ENCODE peak calls at places on chromosomes 13 and 19, in eight cellular contexts. One of them, this sample, is unnamed.

GRCh38 chr13:98411617-98412310 is 165.1 kb downstream of the STK24 start:
- DNase-seq in colonic mucosa: no peak
- DNase-seq in right lobe of liver: no peak
- DNase-seq in ovary: no peak
- DNase-seq in HL-60: peak
- DNase-seq in heart right ventricle: no peak
- DNase-seq in left lung: no peak
- DNase-seq in right atrium auricular region: peak
- DNase-seq in this sample: no peak

GRCh38 chr19:2923510-2923909 is 21.3 kb downstream of the ZNF77 start:
- DNase-seq in HL-60: no peak
- DNase-seq in right atrium auricular region: no peak
- DNase-seq in left lung: no peak
- DNase-seq in ovary: no peak
- DNase-seq in colonic mucosa: no peak
- DNase-seq in heart right ventricle: no peak
- DNase-seq in right lobe of liver: no peak
- DNase-seq in this sample: no peak

GRCh38 chr13:32314968-32315254 is 252 bp downstream of the ZAR1L start:
- DNase-seq in right atrium auricular region: peak
- DNase-seq in colonic mucosa: peak
- DNase-seq in heart right ventricle: no peak
- DNase-seq in right lobe of liver: no peak
- DNase-seq in left lung: no peak
- DNase-seq in ovary: peak
- DNase-seq in HL-60: no peak
- DNase-seq in this sample: no peak

GRCh38 chr13:92175330-92175729 is 776.9 kb downstream of the GPC5 start:
- DNase-seq in colonic mucosa: peak
- DNase-seq in HL-60: no peak
- DNase-seq in right atrium auricular region: no peak
- DNase-seq in left lung: no peak
- DNase-seq in right lobe of liver: no peak
- DNase-seq in heart right ventricle: no peak
- DNase-seq in ovary: peak
- DNase-seq in this sample: no peak

GRCh38 chr19:13817615-13818371 is 22.6 kb downstream of the ZSWIM4 start:
- DNase-seq in heart right ventricle: no peak
- DNase-seq in right atrium auricular region: no peak
- DNase-seq in ovary: no peak
- DNase-seq in colonic mucosa: peak
- DNase-seq in left lung: peak
- DNase-seq in right lobe of liver: no peak
- DNase-seq in HL-60: no peak
- DNase-seq in this sample: no peak

GRCh38 chr19:19627716-19628498 is at the start of gene LPAR2:
- DNase-seq in heart right ventricle: no peak
- DNase-seq in colonic mucosa: peak
- DNase-seq in HL-60: no peak
- DNase-seq in right lobe of liver: no peak
- DNase-seq in left lung: peak
- DNase-seq in ovary: peak
- DNase-seq in right atrium auricular region: no peak
- DNase-seq in this sample: no peak

GRCh38 chr13:112573710-112574109 is 14.2 kb downstream of the TUBGCP3 start:
- DNase-seq in HL-60: no peak
- DNase-seq in colonic mucosa: no peak
- DNase-seq in right lobe of liver: no peak
- DNase-seq in left lung: no peak
- DNase-seq in right atrium auricular region: no peak
- DNase-seq in heart right ventricle: no peak
- DNase-seq in ovary: no peak
- DNase-seq in this sample: no peak

GRCh38 chr19:390386-391198 is 18.4 kb downstream of the C2CD4C start:
- DNase-seq in right atrium auricular region: no peak
- DNase-seq in right lobe of liver: no peak
- DNase-seq in ovary: no peak
- DNase-seq in left lung: peak
- DNase-seq in heart right ventricle: no peak
- DNase-seq in HL-60: no peak
- DNase-seq in colonic mucosa: no peak
- DNase-seq in this sample: no peak

GRCh38 chr13:20128459-20128927 is 32.4 kb downstream of the GJA3 start:
- DNase-seq in colonic mucosa: peak
- DNase-seq in right atrium auricular region: no peak
- DNase-seq in HL-60: no peak
- DNase-seq in right lobe of liver: peak
- DNase-seq in left lung: peak
- DNase-seq in ovary: no peak
- DNase-seq in heart right ventricle: no peak
- DNase-seq in this sample: no peak

GRCh38 chr13:33207616-33207964 is 78.0 kb downstream of the STARD13 start:
- DNase-seq in right lobe of liver: no peak
- DNase-seq in right atrium auricular region: no peak
- DNase-seq in HL-60: no peak
- DNase-seq in heart right ventricle: no peak
- DNase-seq in ovary: no peak
- DNase-seq in left lung: no peak
- DNase-seq in colonic mucosa: no peak
- DNase-seq in this sample: no peak

GRCh38 chr13:94711561-94712286 is 621 bp downstream of the SOX21 start:
- DNase-seq in left lung: peak
- DNase-seq in right lobe of liver: no peak
- DNase-seq in heart right ventricle: no peak
- DNase-seq in ovary: no peak
- DNase-seq in right atrium auricular region: no peak
- DNase-seq in colonic mucosa: no peak
- DNase-seq in HL-60: peak
- DNase-seq in this sample: peak

GRCh38 chr13:111281751-111282311 is 38.6 kb upstream of the TEX29 start:
- DNase-seq in colonic mucosa: no peak
- DNase-seq in right atrium auricular region: no peak
- DNase-seq in right lobe of liver: no peak
- DNase-seq in heart right ventricle: no peak
- DNase-seq in HL-60: no peak
- DNase-seq in ovary: no peak
- DNase-seq in left lung: no peak
- DNase-seq in this sample: no peak

GRCh38 chr13:106804996-106805395 is 237.1 kb upstream of the ARGLU1 start:
- DNase-seq in left lung: no peak
- DNase-seq in ovary: no peak
- DNase-seq in right lobe of liver: no peak
- DNase-seq in heart right ventricle: no peak
- DNase-seq in colonic mucosa: no peak
- DNase-seq in HL-60: no peak
- DNase-seq in right atrium auricular region: no peak
- DNase-seq in this sample: no peak

GRCh38 chr13:34308725-34309124 is 490.8 kb downstream of the RFC3 start:
- DNase-seq in right lobe of liver: no peak
- DNase-seq in left lung: no peak
- DNase-seq in HL-60: no peak
- DNase-seq in colonic mucosa: no peak
- DNase-seq in right atrium auricular region: no peak
- DNase-seq in heart right ventricle: no peak
- DNase-seq in ovary: no peak
- DNase-seq in this sample: no peak

GRCh38 chr19:34459614-34460013 is 21.9 kb upstream of the WTIP start:
- DNase-seq in colonic mucosa: no peak
- DNase-seq in ovary: no peak
- DNase-seq in right lobe of liver: no peak
- DNase-seq in HL-60: no peak
- DNase-seq in left lung: no peak
- DNase-seq in right atrium auricular region: no peak
- DNase-seq in heart right ventricle: no peak
- DNase-seq in this sample: no peak

GRCh38 chr19:32351807-32352630 is 6.6 kb downstream of the ZNF507 start:
- DNase-seq in left lung: no peak
- DNase-seq in heart right ventricle: no peak
- DNase-seq in HL-60: no peak
- DNase-seq in right lobe of liver: no peak
- DNase-seq in ovary: no peak
- DNase-seq in right atrium auricular region: no peak
- DNase-seq in colonic mucosa: no peak
- DNase-seq in this sample: no peak

GRCh38 chr13:22161871-22162270 is 491.0 kb downstream of the FGF9 start:
- DNase-seq in colonic mucosa: no peak
- DNase-seq in right atrium auricular region: no peak
- DNase-seq in left lung: no peak
- DNase-seq in ovary: no peak
- DNase-seq in right lobe of liver: no peak
- DNase-seq in heart right ventricle: no peak
- DNase-seq in HL-60: no peak
- DNase-seq in this sample: no peak

GRCh38 chr19:3269972-3270667 is 45.7 kb downstream of the CELF5 start:
- DNase-seq in HL-60: no peak
- DNase-seq in right atrium auricular region: no peak
- DNase-seq in right lobe of liver: no peak
- DNase-seq in left lung: no peak
- DNase-seq in heart right ventricle: no peak
- DNase-seq in ovary: no peak
- DNase-seq in colonic mucosa: no peak
- DNase-seq in this sample: no peak

DNA sequence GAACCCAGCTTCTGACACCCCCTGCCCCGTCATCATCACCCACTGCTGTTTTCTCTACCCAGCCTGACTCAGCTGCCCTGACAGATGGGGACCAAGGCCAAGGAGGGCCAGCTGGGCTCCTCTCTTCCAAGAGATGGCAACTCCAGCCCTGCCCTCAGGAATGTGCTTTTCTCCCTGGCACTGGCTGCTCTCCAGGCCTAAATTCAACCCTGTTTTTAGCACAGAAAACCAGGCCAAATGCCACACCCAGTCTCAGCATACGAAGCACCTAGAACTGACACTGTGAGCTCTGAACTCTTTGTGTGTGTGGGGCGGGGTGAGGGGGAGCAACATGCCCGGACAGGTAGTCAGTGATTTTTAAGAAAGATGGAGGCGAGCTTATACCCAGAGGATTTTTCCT is 23.4 kb upstream of the IGFL1 start:
- DNase-seq in HL-60: no peak
- DNase-seq in ovary: no peak
- DNase-seq in colonic mucosa: no peak
- DNase-seq in right lobe of liver: no peak
- DNase-seq in left lung: no peak
- DNase-seq in heart right ventricle: no peak
- DNase-seq in right atrium auricular region: no peak
- DNase-seq in this sample: no peak
- H3K27ac ChIP-seq in HL-60: no peak
- H3K27ac ChIP-seq in ovary: no peak
- H3K27ac ChIP-seq in colonic mucosa: no peak
- H3K27ac ChIP-seq in right lobe of liver: no peak
- H3K27ac ChIP-seq in left lung: no peak
- H3K27ac ChIP-seq in heart right ventricle: no peak
- H3K27ac ChIP-seq in right atrium auricular region: no peak
- H3K27ac ChIP-seq in this sample: no peak

GRCh38 chr13:36965767-36966166 is 33.4 kb downstream of the ALG5 start:
- DNase-seq in HL-60: no peak
- DNase-seq in ovary: no peak
- DNase-seq in right atrium auricular region: no peak
- DNase-seq in left lung: no peak
- DNase-seq in right lobe of liver: no peak
- DNase-seq in colonic mucosa: no peak
- DNase-seq in heart right ventricle: no peak
- DNase-seq in this sample: no peak
- H3K27ac ChIP-seq in HL-60: no peak
- H3K27ac ChIP-seq in ovary: no peak
- H3K27ac ChIP-seq in right atrium auricular region: no peak
- H3K27ac ChIP-seq in left lung: no peak
- H3K27ac ChIP-seq in right lobe of liver: no peak
- H3K27ac ChIP-seq in colonic mucosa: no peak
- H3K27ac ChIP-seq in heart right ventricle: no peak
- H3K27ac ChIP-seq in this sample: no peak

GRCh38 chr19:41203371-41203770 is 10.4 kb downstream of the CYP2S1 start:
- DNase-seq in ovary: no peak
- DNase-seq in colonic mucosa: no peak
- DNase-seq in right atrium auricular region: no peak
- DNase-seq in left lung: no peak
- DNase-seq in right lobe of liver: no peak
- DNase-seq in HL-60: no peak
- DNase-seq in heart right ventricle: no peak
- DNase-seq in this sample: no peak

GRCh38 chr19:41205995-41206394 is 13.0 kb downstream of the CYP2S1 start:
- DNase-seq in ovary: no peak
- DNase-seq in right lobe of liver: no peak
- DNase-seq in left lung: no peak
- DNase-seq in right atrium auricular region: no peak
- DNase-seq in HL-60: no peak
- DNase-seq in heart right ventricle: no peak
- DNase-seq in colonic mucosa: no peak
- DNase-seq in this sample: no peak

GRCh38 chr19:41206926-41207750 is 11.9 kb upstream of the AXL start:
- DNase-seq in left lung: no peak
- DNase-seq in ovary: no peak
- DNase-seq in heart right ventricle: peak
- DNase-seq in right atrium auricular region: peak
- DNase-seq in HL-60: no peak
- DNase-seq in colonic mucosa: peak
- DNase-seq in right lobe of liver: no peak
- DNase-seq in this sample: no peak

DNA sequence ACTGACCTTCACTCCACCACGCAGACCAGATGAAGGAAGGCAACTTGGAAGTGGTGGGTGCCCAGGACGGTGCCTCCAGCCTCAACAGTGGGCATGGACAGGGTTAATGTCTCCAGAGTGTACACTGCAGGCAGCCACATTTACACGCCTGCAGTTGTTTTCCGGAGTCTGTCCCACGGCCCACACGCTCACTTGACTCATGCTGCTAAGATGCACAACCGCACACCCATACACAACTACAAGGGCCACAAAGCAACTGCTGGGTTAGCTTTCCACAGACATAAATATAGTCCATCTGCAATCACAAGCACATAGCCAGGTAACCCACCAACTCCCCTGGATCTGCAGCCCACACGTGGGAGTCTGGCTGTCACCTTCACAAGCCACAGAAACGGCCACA is 12.6 kb upstream of the AXL start:
- DNase-seq in HL-60: no peak
- DNase-seq in right lobe of liver: no peak
- DNase-seq in ovary: no peak
- DNase-seq in colonic mucosa: no peak
- DNase-seq in heart right ventricle: no peak
- DNase-seq in left lung: no peak
- DNase-seq in right atrium auricular region: no peak
- DNase-seq in this sample: no peak
- H3K27ac ChIP-seq in HL-60: no peak
- H3K27ac ChIP-seq in right lobe of liver: no peak
- H3K27ac ChIP-seq in ovary: no peak
- H3K27ac ChIP-seq in colonic mucosa: no peak
- H3K27ac ChIP-seq in heart right ventricle: peak
- H3K27ac ChIP-seq in left lung: no peak
- H3K27ac ChIP-seq in right atrium auricular region: peak
- H3K27ac ChIP-seq in this sample: no peak

DNA sequence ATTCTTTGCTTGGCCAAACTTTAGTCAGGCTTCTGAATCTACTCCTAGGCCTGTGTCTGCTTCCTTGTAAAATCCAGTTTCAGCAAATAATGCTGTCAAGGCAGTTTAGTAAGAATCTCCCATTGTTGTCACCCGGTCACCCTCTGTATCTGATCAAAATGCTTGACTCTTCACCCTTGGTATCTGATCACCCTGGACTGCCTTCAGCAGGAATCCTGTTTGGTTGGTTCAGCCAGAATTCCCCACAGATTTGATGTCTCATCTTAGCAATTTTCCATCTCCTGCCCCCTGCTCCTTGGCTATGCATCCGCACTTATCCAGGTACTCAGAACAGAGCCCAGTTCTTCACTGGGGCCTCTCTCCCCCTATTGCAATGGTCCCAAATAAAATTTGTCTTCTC is 172.4 kb upstream of the UBL3 start:
- DNase-seq in left lung: no peak
- DNase-seq in HL-60: no peak
- DNase-seq in right lobe of liver: no peak
- DNase-seq in colonic mucosa: no peak
- DNase-seq in ovary: no peak
- DNase-seq in heart right ventricle: no peak
- DNase-seq in right atrium auricular region: no peak
- DNase-seq in this sample: no peak
- H3K27ac ChIP-seq in left lung: no peak
- H3K27ac ChIP-seq in HL-60: no peak
- H3K27ac ChIP-seq in right lobe of liver: no peak
- H3K27ac ChIP-seq in colonic mucosa: no peak
- H3K27ac ChIP-seq in ovary: no peak
- H3K27ac ChIP-seq in heart right ventricle: no peak
- H3K27ac ChIP-seq in right atrium auricular region: no peak
- H3K27ac ChIP-seq in this sample: no peak

This sample was measured in caudate nucleus.